ENCODE peak calls at places on chromosomes 11 and 22, in eight cellular contexts. H is AG04450; V is hypothalamus; A is activated T-cell treated with anti-CD3 and anti-CD28 coated beads for 1 hour; Y is iPS-NIHi11; G is RWPE1; M is stimulated activated CD4-positive, alpha-beta T cell treated with anti-CD3 and anti-CD28 coated beads, Interleukin-2, amount 100 ng/mL, for 48 hours; B is HFF-Myc. Z is an unnamed sample.

GRCh38 chr11:64834723-64835615 is 9.5 kb downstream of the CDC42BPG start:
- DNase-seq in G (peak; percentile 90), A (no peak), Y (peak; percentile 56), H (no peak), M (no peak), B (no peak), V (no peak), Z (no peak)

GRCh38 chr22:22753526-22754267 is 109.3 kb downstream of the GGTLC2 start:
- DNase-seq in G (peak; percentile 57), V (no peak), B (no peak), H (no peak), M (peak; percentile 67), A (peak; percentile 73), Y (peak; percentile 90), Z (peak; percentile 50)

GRCh38 chr22:38843716-38844660 is at the start of gene NPTXR:
- DNase-seq in Y (peak; percentile 95), A (peak; percentile 24), H (no peak), V (peak; percentile 23), M (no peak), G (peak; percentile 34), B (no peak), Z (peak; percentile 85)

GRCh38 chr11:71986131-71986530 is 12.6 kb upstream of the IL18BP start:
- DNase-seq in V (no peak), M (no peak), A (no peak), Y (no peak), H (no peak), G (no peak), B (no peak), Z (no peak)

GRCh38 chr22:47878460-47878859 is 1116.0 kb downstream of the TBC1D22A start:
- DNase-seq in B (no peak), A (no peak), V (no peak), M (no peak), G (no peak), Y (peak; percentile 27), H (no peak), Z (no peak)

GRCh38 chr22:42217019-42217751 is 53.3 kb downstream of the TCF20 start:
- DNase-seq in A (no peak), Y (no peak), B (no peak), M (no peak), V (no peak), H (no peak), G (no peak), Z (no peak)

GRCh38 chr22:27765706-27766291 is 35.8 kb downstream of the MN1 start:
- DNase-seq in Y (no peak), A (no peak), B (no peak), M (no peak), G (no peak), H (no peak), V (no peak), Z (no peak)

GRCh38 chr11:1152316-1153104 is 5.2 kb upstream of the MUC5AC start:
- DNase-seq in B (no peak), Y (peak; percentile 26), M (no peak), V (no peak), A (no peak), G (no peak), H (peak; percentile 13), Z (no peak)

GRCh38 chr22:46737976-46738641 is at the start of gene CERK:
- DNase-seq in G (peak; percentile 44), H (no peak), V (no peak), M (peak; percentile 51), B (no peak), A (peak; percentile 59), Y (peak; percentile 90), Z (peak; percentile 75)

GRCh38 chr11:72812604-72812967 is 1.6 kb upstream of the ATG16L2 start:
- DNase-seq in V (no peak), M (no peak), H (no peak), B (no peak), Y (no peak), G (peak; percentile 22), A (no peak), Z (no peak)

GRCh38 chr11:75502138-75502537 is 23.6 kb downstream of the GDPD5 start:
- DNase-seq in M (no peak), B (no peak), H (no peak), G (no peak), V (no peak), Y (no peak), A (no peak), Z (no peak)

GRCh38 chr11:114197799-114198500 is 98.2 kb upstream of the NNMT start:
- DNase-seq in M (no peak), V (no peak), H (peak; percentile 54), G (peak; percentile 68), B (peak; percentile 31), Y (no peak), A (no peak), Z (no peak)

GRCh38 chr11:16186680-16187079 is 169.7 kb downstream of the SOX6 start:
- DNase-seq in A (no peak), G (no peak), H (no peak), V (no peak), B (no peak), M (no peak), Y (no peak), Z (no peak)

GRCh38 chr22:50191041-50191740 is 5.5 kb downstream of the TRABD start:
- DNase-seq in H (no peak), M (peak; percentile 52), V (no peak), Y (no peak), A (peak; percentile 62), B (no peak), G (no peak), Z (no peak)

GRCh38 chr11:113001709-113002108 is 40.5 kb downstream of the NCAM1 start:
- DNase-seq in A (no peak), G (no peak), H (no peak), V (no peak), Y (no peak), M (no peak), B (no peak), Z (no peak)

GRCh38 chr11:81959341-81959740 is 774.3 kb downstream of the FAM181B start:
- DNase-seq in G (no peak), H (no peak), A (no peak), B (no peak), V (no peak), Y (peak; percentile 31), M (no peak), Z (no peak)